ENCODE peak calls at places on chromosomes 13 and 19, in six cellular contexts. V is skeletal muscle cell; A is effector memory CD4-positive, alpha-beta T cell; C is tibial nerve; N is mammary epithelial cell; F is transverse colon. G is an unnamed sample.

GRCh38 chr19:3224346-3225325 is at the start of gene CELF5:
- DNase-seq in N (no peak), C (no peak), A (peak; percentile 29), F (peak; percentile 53), V (no peak), G (no peak)

GRCh38 chr13:54965881-54966280 is 1937.3 kb downstream of the OLFM4 start:
- DNase-seq in A (no peak), F (no peak), N (no peak), V (no peak), C (no peak), G (peak; percentile 8)

GRCh38 chr19:1289395-1290244 is 3.9 kb downstream of the EFNA2 start:
- DNase-seq in A (no peak), C (no peak), N (no peak), V (no peak), F (no peak), G (no peak)

GRCh38 chr13:86906458-86906857 is 764.7 kb upstream of the SLITRK5 start:
- DNase-seq in N (no peak), A (no peak), F (no peak), C (no peak), V (no peak), G (peak; percentile 7)

GRCh38 chr19:50535672-50536071 is 22.0 kb upstream of the ASPDH start:
- DNase-seq in F (no peak), A (no peak), C (no peak), N (no peak), V (no peak), G (no peak)

GRCh38 chr19:41844601-41845000 is at the start of gene LYPD4:
- DNase-seq in A (no peak), N (no peak), V (no peak), F (no peak), C (no peak), G (no peak)

GRCh38 chr13:64453831-64454230 is 2776.3 kb downstream of the PCDH9 start:
- DNase-seq in F (no peak), C (no peak), A (no peak), N (no peak), V (no peak), G (no peak)

GRCh38 chr19:29843180-29844051 is 31.6 kb downstream of the CCNE1 start:
- DNase-seq in C (no peak), N (no peak), V (no peak), F (peak; percentile 25), A (no peak), G (no peak)

GRCh38 chr19:6100284-6100915 is 9.9 kb downstream of the RFX2 start:
- DNase-seq in V (no peak), C (no peak), N (no peak), A (no peak), F (no peak), G (no peak)

GRCh38 chr19:3497757-3498515 is 2.5 kb downstream of the DOHH start:
- DNase-seq in A (no peak), F (no peak), V (no peak), N (no peak), C (no peak), G (no peak)

GRCh38 chr19:12994701-12995595 is at the start of gene NFIX:
- DNase-seq in N (peak; percentile 62), V (no peak), F (peak; percentile 70), C (peak; percentile 63), A (peak; percentile 37), G (no peak)

GRCh38 chr19:17865364-17866311 is 5.9 kb downstream of the RPL18A start:
- DNase-seq in F (peak; percentile 81), N (peak; percentile 45), C (no peak), V (no peak), A (no peak), G (peak; percentile 44)

GRCh38 chr19:4121815-4122214 is 2.1 kb downstream of the MAP2K2 start:
- DNase-seq in C (no peak), V (no peak), F (no peak), N (no peak), A (no peak), G (no peak)

GRCh38 chr19:29320076-29320475 is 107.1 kb upstream of the UQCRFS1 start:
- DNase-seq in V (no peak), N (no peak), C (no peak), F (no peak), A (no peak), G (no peak)

GRCh38 chr19:2247433-2248101 is 1.6 kb upstream of the AMH start:
- DNase-seq in V (no peak), C (no peak), N (no peak), A (no peak), F (no peak), G (no peak)

GRCh38 chr19:49520705-49521319 is 7.0 kb upstream of the RCN3 start:
- DNase-seq in V (no peak), F (no peak), A (no peak), C (no peak), N (no peak), G (no peak)

GRCh38 chr19:47541507-47541906 is 26.6 kb upstream of the NAPA start:
- DNase-seq in C (no peak), F (no peak), V (no peak), A (peak; percentile 33), N (no peak), G (no peak)

GRCh38 chr13:99983401-99984133 is 2.0 kb downstream of the ZIC2 start:
- DNase-seq in V (no peak), C (no peak), N (no peak), A (no peak), F (no peak), G (no peak)

GRCh38 chr19:17915940-17916593 is 16.7 kb upstream of the CCDC124 start:
- DNase-seq in N (peak; percentile 71), C (no peak), F (no peak), V (no peak), A (no peak), G (peak; percentile 63)

GRCh38 chr13:46179576-46180368 is 2.2 kb downstream of the LCP1 start:
- DNase-seq in A (peak; percentile 66), V (no peak), N (no peak), C (no peak), F (peak; percentile 70), G (no peak)

GRCh38 chr13:82766732-82767321 is 1115.4 kb downstream of the SLITRK1 start:
- DNase-seq in C (no peak), V (no peak), N (no peak), F (no peak), A (no peak), G (no peak)

GRCh38 chr19:1066748-1067340 is at the start of gene ARHGAP45:
- DNase-seq in F (peak; percentile 70), A (peak; percentile 78), C (no peak), N (no peak), V (no peak), G (no peak)

GRCh38 chr19:3360494-3361383 is 5.6 kb upstream of the NFIC start:
- DNase-seq in F (peak; percentile 74), N (no peak), V (no peak), A (peak; percentile 51), C (peak; percentile 70), G (no peak)

GRCh38 chr13:27035892-27036235 is 135.7 kb downstream of the USP12 start:
- DNase-seq in A (no peak), C (no peak), N (peak; percentile 9), V (no peak), F (no peak), G (no peak)

DNA sequence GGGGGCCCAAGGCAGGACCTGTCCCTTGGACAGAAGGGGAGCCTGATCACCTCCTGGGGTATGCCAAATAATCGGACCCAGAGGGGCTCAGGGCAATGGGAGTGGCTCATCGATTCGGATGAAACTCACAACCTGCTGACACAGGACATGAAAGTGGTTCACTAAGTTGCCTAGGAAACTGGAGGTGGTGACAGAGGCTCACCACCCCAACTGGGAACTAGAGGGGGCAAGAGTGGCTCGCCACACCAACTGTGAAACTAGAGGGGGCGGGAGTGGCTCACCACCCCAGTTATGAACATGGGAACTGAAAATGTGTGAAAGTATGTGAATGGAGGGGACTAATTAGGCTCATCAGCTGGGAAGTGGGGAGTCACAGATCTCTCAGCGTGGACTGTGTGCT is 46.3 kb upstream of the ZNF737 start:
- DNase-seq in F (no peak), C (no peak), N (no peak), A (no peak), V (no peak), G (no peak)
- H3K4me3 ChIP-seq in F (no peak overlapping the region), C (no peak overlapping the region), N (peak overlapping the region; percentile 38), A (no peak overlapping the region), V (no peak overlapping the region), G (no peak overlapping the region)

GRCh38 chr19:55698256-55698655 is 23.2 kb downstream of the EPN1 start:
- DNase-seq in A (no peak), F (no peak), C (no peak), V (no peak), N (no peak), G (no peak)
- H3K4me3 ChIP-seq in A (no peak overlapping the region), F (no peak overlapping the region), C (no peak overlapping the region), V (no peak overlapping the region), N (no peak overlapping the region), G (no peak overlapping the region)

GRCh38 chr13:113723400-113724015 is 35.5 kb upstream of the TMEM255B start:
- DNase-seq in V (no peak), A (no peak), C (no peak), N (no peak), F (no peak), G (no peak)
- H3K4me3 ChIP-seq in V (no peak overlapping the region), A (no peak overlapping the region), C (no peak overlapping the region), N (no peak overlapping the region), F (no peak overlapping the region), G (no peak overlapping the region)

DNA sequence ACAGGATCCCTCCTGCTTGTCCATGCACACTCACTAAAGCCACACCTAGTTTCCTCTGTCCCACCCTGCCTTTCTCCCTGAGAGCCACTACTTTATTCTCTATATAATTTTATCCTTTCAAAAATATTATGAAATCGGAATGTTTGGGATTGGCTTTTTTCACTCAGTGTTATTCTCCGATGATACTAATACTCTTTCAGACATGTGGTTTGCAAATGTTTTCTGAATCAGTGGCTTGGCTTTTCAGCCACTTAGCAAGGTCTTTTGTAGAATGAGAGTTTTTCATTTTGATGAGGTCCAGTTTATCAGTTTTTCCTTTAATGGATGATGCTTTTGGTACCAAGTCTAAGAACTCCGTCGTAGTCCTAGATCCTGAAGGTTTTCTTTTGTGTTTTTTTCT is 11.6 kb downstream of the SPATA13 start:
- DNase-seq in N (no peak), F (no peak), V (no peak), A (no peak), C (no peak), G (no peak)
- H3K4me3 ChIP-seq in N (no peak overlapping the region), F (no peak overlapping the region), V (no peak overlapping the region), A (no peak overlapping the region), C (no peak overlapping the region), G (no peak overlapping the region)

GRCh38 chr13:44155422-44156293 is 218.0 kb upstream of the SERP2 start:
- DNase-seq in V (no peak), A (no peak), C (peak; percentile 33), N (no peak), F (peak; percentile 73), G (no peak)
- H3K4me3 ChIP-seq in V (no peak overlapping the region), A (no peak overlapping the region), C (no peak overlapping the region), N (no peak overlapping the region), F (no peak overlapping the region), G (no peak overlapping the region)